ENCODE peak calls at places on chromosomes 2 and 18, in seven cellular contexts. D is bronchial epithelial cell, V is endothelial cell, R is right lobe of liver, F is A549, W is dorsolateral prefrontal cortex, Y is NCI-H1105. U is an unnamed sample.

GRCh38 chr18:70291295-70291574 is 2.4 kb downstream of the SOCS6 start:
- DNase-seq in D (no peak), W (no peak), R (no peak), V (no peak), F (no peak), Y (no peak), U (no peak)

GRCh38 chr2:100013892-100014677 is 128.3 kb downstream of the AFF3 start:
- DNase-seq in Y (no peak), F (peak), D (peak), W (no peak), V (no peak), R (peak), U (no peak)

GRCh38 chr18:44830551-44830950 is 149.9 kb downstream of the SETBP1 start:
- DNase-seq in F (no peak), W (no peak), D (no peak), R (no peak), V (no peak), Y (no peak), U (no peak)

GRCh38 chr2:10017313-10017941 is 25.9 kb upstream of the KLF11 start:
- DNase-seq in Y (no peak), V (no peak), R (peak), D (no peak), F (no peak), W (no peak), U (no peak)

GRCh38 chr2:158458617-158458920 is 1.8 kb downstream of the PKP4 start:
- DNase-seq in W (no peak), F (no peak), Y (no peak), R (no peak), D (no peak), V (no peak), U (no peak)

GRCh38 chr18:76130845-76131244 is 364.2 kb downstream of the ZNF516 start:
- DNase-seq in Y (no peak), W (no peak), R (no peak), D (peak), V (no peak), F (no peak), U (no peak)

GRCh38 chr18:35707674-35708073 is 126.1 kb downstream of the GALNT1 start:
- DNase-seq in W (no peak), R (no peak), D (no peak), Y (no peak), F (no peak), V (no peak), U (no peak)

GRCh38 chr2:188898261-188898660 is 75.9 kb upstream of the COL3A1 start:
- DNase-seq in Y (no peak), W (no peak), R (no peak), F (no peak), V (no peak), D (no peak), U (no peak)

GRCh38 chr2:44880125-44880483 is 61.4 kb upstream of the SIX3 start:
- DNase-seq in Y (no peak), F (no peak), W (no peak), D (no peak), V (no peak), R (no peak), U (no peak)

GRCh38 chr2:209526541-209526940 is 102.7 kb downstream of the MAP2 start:
- DNase-seq in R (no peak), F (no peak), V (no peak), W (no peak), D (no peak), Y (no peak), U (peak)

GRCh38 chr2:85702172-85702571 is 8.0 kb downstream of the GNLY start:
- DNase-seq in Y (no peak), V (no peak), F (no peak), D (peak), W (no peak), R (no peak), U (no peak)

GRCh38 chr2:226514895-226515294 is 284.7 kb downstream of the IRS1 start:
- DNase-seq in F (peak), D (peak), R (no peak), Y (no peak), V (no peak), W (no peak), U (no peak)

GRCh38 chr18:11147962-11148654 is 1.3 kb downstream of the PIEZO2 start:
- DNase-seq in R (no peak), W (no peak), Y (no peak), V (peak), F (no peak), D (no peak), U (no peak)

GRCh38 chr2:187011206-187011605 is 162.2 kb upstream of the ZSWIM2 start:
- DNase-seq in Y (no peak), W (no peak), R (no peak), F (no peak), V (no peak), D (peak), U (no peak)

U was measured in KBM-7.